ENCODE peak calls at places on chromosomes 1 and 21, in nine cellular contexts. One of them, this sample, is unnamed.

GRCh38 chr1:87642581-87643129 is 314.0 kb downstream of the LMO4 start:
- DNase-seq in epithelial cell of esophagus: no peak
- DNase-seq in upper lobe of right lung: no peak
- DNase-seq in CD8-positive, alpha-beta T cell: no peak
- DNase-seq in astrocyte of the spinal cord: peak
- DNase-seq in GM12865: no peak
- DNase-seq in AG09309: no peak
- DNase-seq in iPS DF 6.9: no peak
- DNase-seq in tibial artery: no peak
- DNase-seq in this sample: no peak

GRCh38 chr1:201399352-201400126 is 415 bp upstream of the LAD1 start:
- DNase-seq in GM12865: no peak
- DNase-seq in astrocyte of the spinal cord: no peak
- DNase-seq in tibial artery: no peak
- DNase-seq in iPS DF 6.9: peak
- DNase-seq in CD8-positive, alpha-beta T cell: no peak
- DNase-seq in upper lobe of right lung: peak
- DNase-seq in epithelial cell of esophagus: peak
- DNase-seq in AG09309: no peak
- DNase-seq in this sample: no peak

GRCh38 chr1:152189657-152190442 is 30.8 kb upstream of the RPTN start:
- DNase-seq in AG09309: no peak
- DNase-seq in upper lobe of right lung: peak
- DNase-seq in astrocyte of the spinal cord: peak
- DNase-seq in iPS DF 6.9: no peak
- DNase-seq in tibial artery: no peak
- DNase-seq in CD8-positive, alpha-beta T cell: peak
- DNase-seq in epithelial cell of esophagus: peak
- DNase-seq in GM12865: peak
- DNase-seq in this sample: no peak

GRCh38 chr21:45405271-45405818 is 380 bp downstream of the COL18A1 start:
- DNase-seq in astrocyte of the spinal cord: no peak
- DNase-seq in tibial artery: peak
- DNase-seq in upper lobe of right lung: no peak
- DNase-seq in AG09309: no peak
- DNase-seq in CD8-positive, alpha-beta T cell: no peak
- DNase-seq in GM12865: no peak
- DNase-seq in iPS DF 6.9: no peak
- DNase-seq in epithelial cell of esophagus: no peak
- DNase-seq in this sample: no peak

GRCh38 chr1:248752119-248752931 is 3.2 kb downstream of the LYPD8 start:
- DNase-seq in astrocyte of the spinal cord: no peak
- DNase-seq in tibial artery: no peak
- DNase-seq in iPS DF 6.9: no peak
- DNase-seq in CD8-positive, alpha-beta T cell: no peak
- DNase-seq in upper lobe of right lung: peak
- DNase-seq in GM12865: no peak
- DNase-seq in epithelial cell of esophagus: no peak
- DNase-seq in AG09309: no peak
- DNase-seq in this sample: no peak

GRCh38 chr1:168442931-168443330 is 100.9 kb downstream of the XCL2 start:
- DNase-seq in GM12865: no peak
- DNase-seq in astrocyte of the spinal cord: no peak
- DNase-seq in upper lobe of right lung: no peak
- DNase-seq in iPS DF 6.9: no peak
- DNase-seq in epithelial cell of esophagus: no peak
- DNase-seq in CD8-positive, alpha-beta T cell: no peak
- DNase-seq in AG09309: no peak
- DNase-seq in tibial artery: no peak
- DNase-seq in this sample: no peak

GRCh38 chr1:22044690-22045420 is 7.7 kb upstream of the CDC42 start:
- DNase-seq in AG09309: no peak
- DNase-seq in CD8-positive, alpha-beta T cell: no peak
- DNase-seq in tibial artery: no peak
- DNase-seq in GM12865: peak
- DNase-seq in iPS DF 6.9: no peak
- DNase-seq in epithelial cell of esophagus: peak
- DNase-seq in astrocyte of the spinal cord: peak
- DNase-seq in upper lobe of right lung: peak
- DNase-seq in this sample: peak

GRCh38 chr1:155929057-155929456 is 5.2 kb downstream of the KHDC4 start:
- DNase-seq in AG09309: no peak
- DNase-seq in astrocyte of the spinal cord: no peak
- DNase-seq in epithelial cell of esophagus: peak
- DNase-seq in upper lobe of right lung: no peak
- DNase-seq in GM12865: no peak
- DNase-seq in CD8-positive, alpha-beta T cell: no peak
- DNase-seq in tibial artery: no peak
- DNase-seq in iPS DF 6.9: no peak
- DNase-seq in this sample: no peak

GRCh38 chr21:46191257-46191685 is 7.0 kb upstream of the SPATC1L start:
- DNase-seq in iPS DF 6.9: no peak
- DNase-seq in upper lobe of right lung: peak
- DNase-seq in CD8-positive, alpha-beta T cell: no peak
- DNase-seq in tibial artery: peak
- DNase-seq in GM12865: no peak
- DNase-seq in astrocyte of the spinal cord: peak
- DNase-seq in epithelial cell of esophagus: peak
- DNase-seq in AG09309: peak
- DNase-seq in this sample: peak

GRCh38 chr21:30255679-30256078 is 27.1 kb downstream of the KRTAP24-1 start:
- DNase-seq in GM12865: no peak
- DNase-seq in tibial artery: no peak
- DNase-seq in AG09309: no peak
- DNase-seq in upper lobe of right lung: no peak
- DNase-seq in epithelial cell of esophagus: no peak
- DNase-seq in iPS DF 6.9: no peak
- DNase-seq in CD8-positive, alpha-beta T cell: no peak
- DNase-seq in astrocyte of the spinal cord: no peak
- DNase-seq in this sample: no peak
- H3K4me3 ChIP-seq in GM12865: no peak
- H3K4me3 ChIP-seq in tibial artery: no peak
- H3K4me3 ChIP-seq in AG09309: no peak
- H3K4me3 ChIP-seq in upper lobe of right lung: no peak
- H3K4me3 ChIP-seq in epithelial cell of esophagus: no peak
- H3K4me3 ChIP-seq in iPS DF 6.9: no peak
- H3K4me3 ChIP-seq in CD8-positive, alpha-beta T cell: no peak
- H3K4me3 ChIP-seq in astrocyte of the spinal cord: no peak
- H3K4me3 ChIP-seq in this sample: no peak

GRCh38 chr1:11691302-11691914 is at the start of gene DRAXIN:
- DNase-seq in GM12865: no peak
- DNase-seq in upper lobe of right lung: no peak
- DNase-seq in tibial artery: no peak
- DNase-seq in astrocyte of the spinal cord: no peak
- DNase-seq in iPS DF 6.9: no peak
- DNase-seq in epithelial cell of esophagus: no peak
- DNase-seq in CD8-positive, alpha-beta T cell: no peak
- DNase-seq in AG09309: no peak
- DNase-seq in this sample: no peak
- H3K4me3 ChIP-seq in GM12865: no peak
- H3K4me3 ChIP-seq in upper lobe of right lung: peak
- H3K4me3 ChIP-seq in tibial artery: no peak
- H3K4me3 ChIP-seq in astrocyte of the spinal cord: no peak
- H3K4me3 ChIP-seq in iPS DF 6.9: peak
- H3K4me3 ChIP-seq in epithelial cell of esophagus: peak
- H3K4me3 ChIP-seq in CD8-positive, alpha-beta T cell: peak
- H3K4me3 ChIP-seq in AG09309: no peak
- H3K4me3 ChIP-seq in this sample: peak

GRCh38 chr1:118989006-118989736 is 1.0 kb upstream of the TBX15 start:
- DNase-seq in iPS DF 6.9: no peak
- DNase-seq in epithelial cell of esophagus: no peak
- DNase-seq in tibial artery: peak
- DNase-seq in GM12865: no peak
- DNase-seq in upper lobe of right lung: no peak
- DNase-seq in CD8-positive, alpha-beta T cell: no peak
- DNase-seq in AG09309: no peak
- DNase-seq in astrocyte of the spinal cord: peak
- DNase-seq in this sample: no peak

GRCh38 chr1:118986839-118987430 is 1.2 kb downstream of the TBX15 start:
- DNase-seq in GM12865: no peak
- DNase-seq in epithelial cell of esophagus: no peak
- DNase-seq in CD8-positive, alpha-beta T cell: no peak
- DNase-seq in AG09309: no peak
- DNase-seq in iPS DF 6.9: no peak
- DNase-seq in astrocyte of the spinal cord: no peak
- DNase-seq in tibial artery: peak
- DNase-seq in upper lobe of right lung: no peak
- DNase-seq in this sample: no peak

GRCh38 chr1:118986291-118986838 is 1.8 kb downstream of the TBX15 start:
- DNase-seq in iPS DF 6.9: no peak
- DNase-seq in GM12865: no peak
- DNase-seq in epithelial cell of esophagus: no peak
- DNase-seq in upper lobe of right lung: no peak
- DNase-seq in astrocyte of the spinal cord: no peak
- DNase-seq in CD8-positive, alpha-beta T cell: no peak
- DNase-seq in AG09309: no peak
- DNase-seq in tibial artery: peak
- DNase-seq in this sample: no peak

GRCh38 chr1:118988186-118989005 is at the start of gene TBX15:
- DNase-seq in AG09309: no peak
- DNase-seq in GM12865: no peak
- DNase-seq in CD8-positive, alpha-beta T cell: no peak
- DNase-seq in epithelial cell of esophagus: no peak
- DNase-seq in iPS DF 6.9: no peak
- DNase-seq in tibial artery: peak
- DNase-seq in astrocyte of the spinal cord: peak
- DNase-seq in upper lobe of right lung: no peak
- DNase-seq in this sample: peak

DNA sequence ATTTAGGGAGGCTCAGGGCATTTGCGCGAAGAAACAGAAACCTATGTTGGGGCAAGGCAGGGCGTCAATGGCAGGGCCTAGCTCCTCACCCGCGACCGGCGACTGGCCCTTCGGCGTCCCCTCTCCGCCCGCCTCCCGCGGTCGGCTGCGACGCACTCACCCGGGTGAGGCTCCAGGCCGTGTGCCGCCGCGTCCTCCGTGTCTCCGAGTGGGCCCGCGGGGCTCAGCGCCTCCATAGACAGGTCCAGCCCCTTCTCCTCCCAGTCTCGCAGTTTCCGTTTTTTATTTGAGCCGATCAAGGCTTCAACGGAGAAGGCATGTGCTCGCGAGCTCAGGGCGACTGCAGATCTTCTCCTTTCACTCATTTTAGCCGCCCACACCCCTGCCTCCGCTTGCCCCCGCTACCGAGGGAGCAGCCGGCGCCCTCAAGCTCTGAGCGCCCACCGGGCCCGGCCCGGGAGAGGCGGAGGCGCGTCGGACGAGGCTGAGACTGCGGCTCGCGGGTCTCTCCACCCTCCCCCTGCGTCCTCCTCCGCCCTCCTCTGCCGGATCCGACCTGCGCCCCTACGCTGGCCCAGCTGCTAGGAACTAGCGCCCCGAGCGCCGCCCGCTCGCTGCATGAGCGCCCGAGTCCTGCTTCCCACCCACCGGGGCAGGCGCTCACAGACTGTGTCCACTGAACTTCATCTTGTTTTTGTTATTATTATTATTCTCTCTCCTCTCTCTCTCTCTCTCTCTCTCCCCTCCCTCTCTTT is 535 bp downstream of the TBX15 start:
- DNase-seq in astrocyte of the spinal cord: peak
- DNase-seq in AG09309: no peak
- DNase-seq in CD8-positive, alpha-beta T cell: no peak
- DNase-seq in tibial artery: peak
- DNase-seq in upper lobe of right lung: no peak
- DNase-seq in iPS DF 6.9: no peak
- DNase-seq in GM12865: no peak
- DNase-seq in epithelial cell of esophagus: no peak
- DNase-seq in this sample: no peak
- H3K4me3 ChIP-seq in astrocyte of the spinal cord: peak
- H3K4me3 ChIP-seq in AG09309: peak
- H3K4me3 ChIP-seq in CD8-positive, alpha-beta T cell: no peak
- H3K4me3 ChIP-seq in tibial artery: peak
- H3K4me3 ChIP-seq in upper lobe of right lung: peak
- H3K4me3 ChIP-seq in iPS DF 6.9: peak
- H3K4me3 ChIP-seq in GM12865: no peak
- H3K4me3 ChIP-seq in epithelial cell of esophagus: no peak
- H3K4me3 ChIP-seq in this sample: peak

GRCh38 chr1:182149411-182149965 is 88.0 kb upstream of the ZNF648 start:
- DNase-seq in astrocyte of the spinal cord: peak
- DNase-seq in GM12865: peak
- DNase-seq in CD8-positive, alpha-beta T cell: no peak
- DNase-seq in upper lobe of right lung: no peak
- DNase-seq in epithelial cell of esophagus: peak
- DNase-seq in tibial artery: peak
- DNase-seq in iPS DF 6.9: no peak
- DNase-seq in AG09309: peak
- DNase-seq in this sample: peak
- H3K4me3 ChIP-seq in astrocyte of the spinal cord: no peak
- H3K4me3 ChIP-seq in GM12865: no peak
- H3K4me3 ChIP-seq in CD8-positive, alpha-beta T cell: no peak
- H3K4me3 ChIP-seq in upper lobe of right lung: no peak
- H3K4me3 ChIP-seq in epithelial cell of esophagus: no peak
- H3K4me3 ChIP-seq in tibial artery: no peak
- H3K4me3 ChIP-seq in iPS DF 6.9: no peak
- H3K4me3 ChIP-seq in AG09309: no peak
- H3K4me3 ChIP-seq in this sample: no peak

GRCh38 chr1:214224605-214225354 is 56.2 kb upstream of the SMYD2 start:
- DNase-seq in iPS DF 6.9: no peak
- DNase-seq in astrocyte of the spinal cord: peak
- DNase-seq in epithelial cell of esophagus: peak
- DNase-seq in tibial artery: no peak
- DNase-seq in GM12865: no peak
- DNase-seq in AG09309: no peak
- DNase-seq in upper lobe of right lung: no peak
- DNase-seq in CD8-positive, alpha-beta T cell: no peak
- DNase-seq in this sample: no peak
- H3K4me3 ChIP-seq in iPS DF 6.9: peak
- H3K4me3 ChIP-seq in astrocyte of the spinal cord: peak
- H3K4me3 ChIP-seq in epithelial cell of esophagus: peak
- H3K4me3 ChIP-seq in tibial artery: peak
- H3K4me3 ChIP-seq in GM12865: no peak
- H3K4me3 ChIP-seq in AG09309: peak
- H3K4me3 ChIP-seq in upper lobe of right lung: peak
- H3K4me3 ChIP-seq in CD8-positive, alpha-beta T cell: no peak
- H3K4me3 ChIP-seq in this sample: peak

GRCh38 chr1:247328311-247328710 is 3.4 kb downstream of the ZNF496 start:
- DNase-seq in AG09309: no peak
- DNase-seq in iPS DF 6.9: no peak
- DNase-seq in astrocyte of the spinal cord: no peak
- DNase-seq in GM12865: no peak
- DNase-seq in upper lobe of right lung: no peak
- DNase-seq in tibial artery: no peak
- DNase-seq in epithelial cell of esophagus: no peak
- DNase-seq in CD8-positive, alpha-beta T cell: no peak
- DNase-seq in this sample: no peak
- H3K4me3 ChIP-seq in AG09309: no peak
- H3K4me3 ChIP-seq in iPS DF 6.9: no peak
- H3K4me3 ChIP-seq in astrocyte of the spinal cord: no peak
- H3K4me3 ChIP-seq in GM12865: no peak
- H3K4me3 ChIP-seq in upper lobe of right lung: no peak
- H3K4me3 ChIP-seq in tibial artery: no peak
- H3K4me3 ChIP-seq in epithelial cell of esophagus: no peak
- H3K4me3 ChIP-seq in CD8-positive, alpha-beta T cell: peak
- H3K4me3 ChIP-seq in this sample: no peak

GRCh38 chr1:24756395-24756794 is 11.1 kb downstream of the CLIC4 start:
- DNase-seq in CD8-positive, alpha-beta T cell: no peak
- DNase-seq in GM12865: no peak
- DNase-seq in epithelial cell of esophagus: no peak
- DNase-seq in tibial artery: no peak
- DNase-seq in upper lobe of right lung: no peak
- DNase-seq in iPS DF 6.9: no peak
- DNase-seq in AG09309: no peak
- DNase-seq in astrocyte of the spinal cord: no peak
- DNase-seq in this sample: no peak
- H3K4me3 ChIP-seq in CD8-positive, alpha-beta T cell: no peak
- H3K4me3 ChIP-seq in GM12865: no peak
- H3K4me3 ChIP-seq in epithelial cell of esophagus: no peak
- H3K4me3 ChIP-seq in tibial artery: no peak
- H3K4me3 ChIP-seq in upper lobe of right lung: no peak
- H3K4me3 ChIP-seq in iPS DF 6.9: no peak
- H3K4me3 ChIP-seq in AG09309: no peak
- H3K4me3 ChIP-seq in astrocyte of the spinal cord: no peak
- H3K4me3 ChIP-seq in this sample: no peak